ENCODE peak calls at places on chromosome 14, in five cellular contexts. A is heart left ventricle, H is fibroblast of lung, O is coronary artery, W is AG04450. D is an unnamed sample.

GRCh38 chr14:95095991-95096390 is 61.3 kb downstream of the DICER1 start:
- DNase-seq in A (no peak), H (no peak), O (no peak), W (no peak), D (no peak)

GRCh38 chr14:91185721-91186120 is 58.8 kb downstream of the GPR68 start:
- DNase-seq in A (no peak), H (peak; percentile 54), O (no peak), W (no peak), D (no peak)

GRCh38 chr14:68616255-68616902 is 176.5 kb downstream of the ZFP36L1 start:
- DNase-seq in A (no peak), H (peak; percentile 63), O (no peak), W (no peak), D (no peak)

GRCh38 chr14:55807536-55807935 is 227.5 kb downstream of the KTN1 start:
- DNase-seq in A (no peak), H (peak; percentile 5), O (no peak), W (no peak), D (no peak)

GRCh38 chr14:25215607-25216006 is 165.7 kb upstream of the STXBP6 start:
- DNase-seq in A (no peak), H (no peak), O (no peak), W (no peak), D (no peak)

GRCh38 chr14:61101803-61102548 is 120.9 kb downstream of the SLC38A6 start:
- DNase-seq in A (no peak), H (peak; percentile 66), O (no peak), W (no peak), D (no peak)

GRCh38 chr14:89544636-89545301 is 127.7 kb upstream of the FOXN3 start:
- DNase-seq in A (no peak), H (no peak), O (no peak), W (no peak), D (no peak)

GRCh38 chr14:50948205-50948604 is 3.9 kb upstream of the PYGL start:
- DNase-seq in A (no peak), H (no peak), O (no peak), W (no peak), D (no peak)

GRCh38 chr14:20809917-20810316 is 7.3 kb upstream of the RNASE1 start:
- DNase-seq in A (no peak), H (no peak), O (no peak), W (no peak), D (no peak)

GRCh38 chr14:52267501-52268190 is at the start of gene PTGDR:
- DNase-seq in A (peak; percentile 47), H (peak; percentile 30), O (no peak), W (no peak), D (no peak)

GRCh38 chr14:85617799-85618198 is 87.9 kb downstream of the FLRT2 start:
- DNase-seq in A (no peak), H (no peak), O (no peak), W (no peak), D (no peak)

GRCh38 chr14:68518910-68519686 is 273.8 kb downstream of the ZFP36L1 start:
- DNase-seq in A (peak; percentile 67), H (peak; percentile 69), O (no peak), W (no peak), D (peak; percentile 11)

GRCh38 chr14:102822311-102822863 is 45.1 kb downstream of the TRAF3 start:
- DNase-seq in A (no peak), H (no peak), O (no peak), W (no peak), D (no peak)

GRCh38 chr14:90487031-90487430 is 90.2 kb downstream of the CALM1 start:
- DNase-seq in A (peak; percentile 53), H (no peak), O (no peak), W (no peak), D (no peak)

GRCh38 chr14:87877877-87878276 is 115.1 kb downstream of the GALC start:
- DNase-seq in A (no peak), H (no peak), O (no peak), W (no peak), D (no peak)

GRCh38 chr14:64190974-64191502 is 103.1 kb downstream of the ESR2 start:
- DNase-seq in A (no peak), H (no peak), O (no peak), W (no peak), D (no peak)

GRCh38 chr14:38971258-38971921 is 131.6 kb downstream of the SEC23A start:
- DNase-seq in A (no peak), H (no peak), O (no peak), W (no peak), D (no peak)

GRCh38 chr14:67477926-67478915 is 10.3 kb downstream of the TMEM229B start:
- DNase-seq in A (no peak), H (no peak), O (no peak), W (no peak), D (no peak)

GRCh38 chr14:95319312-95320075 is at the start of gene CLMN:
- DNase-seq in A (peak; percentile 47), H (peak; percentile 14), O (no peak), W (no peak), D (no peak)

GRCh38 chr14:95514131-95515079 is 2.0 kb downstream of the SYNE3 start:
- DNase-seq in A (no peak), H (no peak), O (peak; percentile 72), W (no peak), D (no peak)

GRCh38 chr14:65496178-65496993 is 83.9 kb downstream of the FUT8 start:
- DNase-seq in A (no peak), H (peak; percentile 6), O (no peak), W (no peak), D (no peak)

GRCh38 chr14:31229638-31230229 is 22.1 kb upstream of the HECTD1 start:
- DNase-seq in A (peak; percentile 72), H (peak; percentile 100), O (peak; percentile 79), W (peak; percentile 88), D (peak; percentile 95)

GRCh38 chr14:72366619-72367018 is 434.4 kb downstream of the RGS6 start:
- DNase-seq in A (no peak), H (no peak), O (no peak), W (no peak), D (no peak)
- H3K4me3 ChIP-seq in A (no peak overlapping the region), H (no peak overlapping the region), O (no peak overlapping the region), W (no peak overlapping the region), D (no peak overlapping the region)

GRCh38 chr14:101781240-101782061 is 19.9 kb downstream of the PPP2R5C start:
- DNase-seq in A (peak; percentile 49), H (no peak), O (no peak), W (no peak), D (no peak)
- H3K4me3 ChIP-seq in A (peak overlapping the region; percentile 66), H (peak overlapping the region; percentile 53), O (peak overlapping the region; percentile 78), W (peak overlapping the region; percentile 53), D (no peak overlapping the region)

GRCh38 chr14:22540286-22540685 is 48.7 kb downstream of the DAD1 start:
- DNase-seq in A (no peak), H (no peak), O (no peak), W (no peak), D (no peak)

GRCh38 chr14:22539831-22540230 is 49.2 kb downstream of the DAD1 start:
- DNase-seq in A (no peak), H (no peak), O (no peak), W (no peak), D (no peak)

GRCh38 chr14:22542360-22542759 is 46.7 kb downstream of the DAD1 start:
- DNase-seq in A (no peak), H (no peak), O (no peak), W (no peak), D (no peak)

GRCh38 chr14:22540811-22541360 is 48.1 kb downstream of the DAD1 start:
- DNase-seq in A (no peak), H (no peak), O (no peak), W (no peak), D (no peak)

DNA sequence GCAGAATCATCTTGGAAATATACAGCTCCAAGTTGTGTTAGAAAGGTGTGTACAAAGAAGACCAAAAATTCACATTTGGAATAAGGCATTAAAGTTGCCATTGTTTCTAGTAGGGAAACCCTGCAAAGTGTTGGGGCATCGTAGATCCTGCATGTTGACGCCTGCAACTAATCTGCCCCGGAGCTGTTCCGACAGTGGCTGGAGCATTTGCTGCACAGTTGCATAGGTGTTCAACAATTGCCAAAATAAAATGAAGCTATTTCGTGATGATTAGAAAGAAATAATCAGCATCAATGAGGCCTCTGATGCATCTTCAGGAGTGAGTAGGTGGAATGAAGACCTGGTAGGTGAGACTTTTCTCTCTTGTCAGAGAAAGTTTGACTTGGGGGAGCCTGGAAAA is 47.3 kb downstream of the DAD1 start:
- DNase-seq in A (no peak), H (no peak), O (no peak), W (no peak), D (no peak)
- H3K4me3 ChIP-seq in A (no peak overlapping the region), H (no peak overlapping the region), O (no peak overlapping the region), W (no peak overlapping the region), D (no peak overlapping the region)

DNA sequence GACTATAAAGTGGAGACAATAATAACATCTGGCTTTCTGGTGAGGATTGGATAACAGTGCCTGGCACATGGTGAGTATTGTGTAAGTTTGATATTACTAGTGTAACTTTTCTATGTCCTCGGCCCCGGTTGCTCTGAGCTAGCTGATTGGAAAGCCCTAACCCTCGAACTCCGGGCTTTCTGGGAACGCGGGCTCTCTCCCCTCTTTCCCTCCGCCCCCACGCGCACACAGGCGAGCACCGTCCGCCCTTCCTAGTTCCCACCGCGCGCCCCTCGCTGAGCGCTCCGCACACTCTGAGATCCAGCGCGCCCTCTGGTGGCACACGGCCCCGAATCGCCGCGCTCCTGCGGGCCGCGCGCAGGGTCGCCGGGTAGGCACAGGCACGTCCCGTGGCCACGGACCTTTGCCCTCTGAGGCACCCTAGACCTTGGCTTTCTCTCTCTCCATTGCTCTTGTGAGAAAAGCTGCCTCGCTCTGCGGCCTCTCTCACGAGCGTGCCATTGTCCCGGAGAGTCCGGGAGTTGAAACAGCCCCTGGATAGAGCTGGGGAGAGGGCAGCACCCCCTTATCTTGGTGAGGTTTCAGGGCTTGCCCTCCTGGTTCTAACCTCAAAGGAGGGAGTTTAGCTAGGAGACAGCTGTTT is 23.2 kb upstream of the ESRRB start:
- DNase-seq in A (peak; percentile 65), H (peak; percentile 34), O (no peak), W (no peak), D (peak; percentile 68)
- H3K4me3 ChIP-seq in A (peak overlapping the region; percentile 7), H (peak overlapping the region; percentile 37), O (peak overlapping the region; percentile 65), W (peak overlapping the region; percentile 37), D (peak overlapping the region; percentile 16)

DNA sequence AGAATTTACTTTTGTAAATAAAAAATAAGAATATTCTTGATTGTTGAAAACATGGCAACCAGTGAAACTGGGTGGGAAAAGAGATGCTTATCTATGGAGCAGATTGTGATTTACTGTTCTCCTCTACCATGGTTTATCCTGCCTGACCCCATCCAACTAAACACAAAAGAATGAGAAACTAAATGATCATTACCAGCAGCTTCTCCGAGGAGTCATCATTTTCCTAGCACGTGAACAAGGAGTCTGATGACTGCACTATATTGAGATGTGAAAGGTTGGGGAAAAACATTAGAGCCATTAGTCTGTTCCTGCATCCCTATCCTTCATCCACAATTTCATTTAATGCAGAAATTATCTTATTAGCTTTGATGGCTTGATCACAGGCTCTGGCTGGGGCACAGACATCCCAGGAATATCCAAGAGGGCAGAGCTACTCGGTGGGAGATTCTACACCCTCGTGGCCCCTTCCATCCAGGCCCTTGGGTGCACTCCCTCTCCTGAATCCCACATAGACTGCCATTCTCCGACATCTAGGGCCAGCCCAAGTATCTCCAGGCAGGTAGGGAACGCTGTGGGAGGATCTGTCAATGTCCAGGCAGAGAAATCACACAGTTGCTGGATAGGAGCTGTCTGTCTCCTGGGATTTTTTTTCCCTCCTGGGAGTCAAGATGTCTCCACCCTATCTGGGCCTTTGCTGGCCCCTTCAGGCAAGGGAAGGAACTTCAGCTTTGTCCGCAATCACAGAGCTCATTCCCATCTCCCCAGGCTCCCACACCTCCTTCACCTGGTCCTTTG is 43.3 kb upstream of the DHRS4 start:
- DNase-seq in A (no peak), H (peak; percentile 53), O (no peak), W (peak; percentile 3), D (peak; percentile 76)
- H3K4me3 ChIP-seq in A (no peak overlapping the region), H (no peak overlapping the region), O (no peak overlapping the region), W (no peak overlapping the region), D (no peak overlapping the region)

D was measured in Caco-2.